ENCODE peak calls at places on chromosomes 2 and 18, in ten cellular contexts. W is HFFc6; O is NCI-H2081; T is stimulated activated CD4-positive, alpha-beta T cell treated with anti-CD3 and anti-CD28 coated beads, Interleukin-12 subunit alpha, Interleukin-12 subunit beta, amount 100 ng/mL, for 48 hours; P is immature natural killer cell; C is AG20443; Y is HFF-Myc; N is left ventricle myocardium inferior; S is kidney; L is posterior vena cava. M is an unnamed sample.

GRCh38 chr2:241620419-241620769 is 16.6 kb downstream of the THAP4 start:
- DNase-seq in W (no peak), O (no peak), T (peak), P (no peak), C (no peak), Y (no peak), N (no peak), S (no peak), L (peak), M (peak)

GRCh38 chr2:97673915-97674283 is 4.4 kb downstream of the C2orf92 start:
- DNase-seq in W (no peak), O (peak), T (peak), P (no peak), C (no peak), Y (no peak), N (no peak), S (no peak), L (no peak), M (no peak)

GRCh38 chr18:37435150-37435872 is 130.3 kb downstream of the CELF4 start:
- DNase-seq in W (no peak), O (no peak), T (no peak), P (no peak), C (no peak), Y (no peak), N (no peak), S (no peak), L (no peak), M (no peak)

GRCh38 chr2:64019083-64019974 is at the start of gene VPS54:
- DNase-seq in W (peak), O (peak), T (peak), P (peak), C (peak), Y (no peak), N (peak), S (peak), L (peak), M (peak)

GRCh38 chr18:80033181-80034067 is 810 bp upstream of the RBFA start:
- DNase-seq in W (peak), O (no peak), T (no peak), P (peak), C (no peak), Y (peak), N (no peak), S (no peak), L (peak), M (peak)

GRCh38 chr2:174259981-174260380 is 11.6 kb upstream of the OLA1 start:
- DNase-seq in W (peak), O (no peak), T (no peak), P (no peak), C (peak), Y (peak), N (no peak), S (no peak), L (no peak), M (no peak)

GRCh38 chr2:111160758-111161157 is 40.0 kb downstream of the BCL2L11 start:
- DNase-seq in W (peak), O (no peak), T (no peak), P (no peak), C (peak), Y (no peak), N (no peak), S (no peak), L (no peak), M (no peak)

GRCh38 chr18:1229634-1230033 is 325.0 kb downstream of the ADCYAP1 start:
- DNase-seq in W (no peak), O (no peak), T (no peak), P (no peak), C (no peak), Y (no peak), N (no peak), S (no peak), L (no peak), M (no peak)

GRCh38 chr18:74331404-74331803 is 15.8 kb downstream of the C18orf63 start:
- DNase-seq in W (peak), O (peak), T (no peak), P (no peak), C (peak), Y (peak), N (no peak), S (no peak), L (no peak), M (no peak)

GRCh38 chr18:4068552-4069158 is 386.5 kb downstream of the DLGAP1 start:
- DNase-seq in W (peak), O (peak), T (peak), P (peak), C (peak), Y (peak), N (no peak), S (no peak), L (no peak), M (no peak)

GRCh38 chr2:76512421-76512820 is 801.7 kb upstream of the GCFC2 start:
- DNase-seq in W (no peak), O (no peak), T (no peak), P (no peak), C (no peak), Y (no peak), N (no peak), S (no peak), L (no peak), M (no peak)

GRCh38 chr2:197008229-197008628 is 81.7 kb upstream of the PGAP1 start:
- DNase-seq in W (peak), O (no peak), T (no peak), P (no peak), C (peak), Y (no peak), N (no peak), S (no peak), L (no peak), M (no peak)

GRCh38 chr2:195561205-195562032 is 95.6 kb upstream of the SLC39A10 start:
- DNase-seq in W (peak), O (no peak), T (no peak), P (no peak), C (peak), Y (peak), N (no peak), S (no peak), L (no peak), M (no peak)

GRCh38 chr2:70714141-70714905 is 53.7 kb downstream of the ADD2 start:
- DNase-seq in W (no peak), O (no peak), T (no peak), P (no peak), C (no peak), Y (no peak), N (no peak), S (no peak), L (no peak), M (no peak)

GRCh38 chr18:36101943-36102342 is 27.2 kb downstream of the SLC39A6 start:
- DNase-seq in W (no peak), O (no peak), T (no peak), P (no peak), C (no peak), Y (no peak), N (no peak), S (no peak), L (no peak), M (no peak)

GRCh38 chr2:224173882-224174415 is 134.9 kb upstream of the SERPINE2 start:
- DNase-seq in W (no peak), O (no peak), T (no peak), P (no peak), C (no peak), Y (no peak), N (no peak), S (no peak), L (no peak), M (no peak)

GRCh38 chr2:234187646-234188174 is 137.2 kb downstream of the SPP2 start:
- DNase-seq in W (no peak), O (no peak), T (no peak), P (no peak), C (no peak), Y (no peak), N (no peak), S (no peak), L (no peak), M (no peak)

M was measured in CD14-positive monocyte.